ENCODE peak calls at places on chromosomes 13 and 19, in seven cellular contexts. Z, I, P, V, G, M and Y are unnamed samples.

GRCh38 chr13:44231786-44232516 is 141.7 kb upstream of the SERP2 start:
- DNase-seq in M (no peak), Z (peak; percentile 57), V (peak; percentile 84), I (no peak), P (peak; percentile 95), G (no peak), Y (no peak)

GRCh38 chr19:18156841-18157464 is 4.0 kb downstream of the PIK3R2 start:
- DNase-seq in P (peak; percentile 82), G (peak; percentile 99), Z (peak; percentile 88), V (peak; percentile 59), M (peak; percentile 62), I (no peak), Y (no peak)

GRCh38 chr13:42970824-42971669 is 21.0 kb downstream of the EPSTI1 start:
- DNase-seq in I (no peak), V (no peak), M (peak; percentile 53), G (peak; percentile 45), Z (no peak), P (peak; percentile 37), Y (no peak)

GRCh38 chr13:102693781-102694180 is 1.1 kb downstream of the METTL21C start:
- DNase-seq in V (no peak), Z (no peak), P (peak; percentile 37), G (no peak), I (no peak), M (no peak), Y (no peak)

GRCh38 chr19:1172353-1173159 is 1.5 kb downstream of the SBNO2 start:
- DNase-seq in V (no peak), G (no peak), M (no peak), Z (peak; percentile 81), I (no peak), P (peak; percentile 63), Y (no peak)

GRCh38 chr13:92313382-92313781 is 913.2 kb upstream of the GPC6 start:
- DNase-seq in V (no peak), I (no peak), Z (no peak), M (no peak), G (no peak), P (no peak), Y (no peak)

GRCh38 chr13:30808600-30808999 is 73.3 kb downstream of the ALOX5AP start:
- DNase-seq in Z (no peak), P (no peak), G (no peak), M (no peak), I (no peak), V (no peak), Y (no peak)

GRCh38 chr13:30910676-30911075 is 4.6 kb downstream of the MEDAG start:
- DNase-seq in Z (no peak), P (no peak), I (no peak), V (no peak), G (no peak), M (no peak), Y (no peak)

GRCh38 chr13:64639206-64639605 is 2590.9 kb downstream of the PCDH9 start:
- DNase-seq in I (no peak), Z (no peak), V (no peak), G (no peak), M (no peak), P (no peak), Y (no peak)

GRCh38 chr13:45604892-45605291 is 10.6 kb downstream of the ERICH6B start:
- DNase-seq in P (no peak), G (no peak), M (no peak), Z (no peak), V (no peak), I (no peak), Y (no peak)

GRCh38 chr13:47250141-47250540 is 353.3 kb upstream of the HTR2A start:
- DNase-seq in V (no peak), Z (peak; percentile 61), G (no peak), M (no peak), I (no peak), P (peak; percentile 91), Y (no peak)

GRCh38 chr19:48630289-48631036 is 6.7 kb downstream of the DBP start:
- DNase-seq in G (peak; percentile 85), M (no peak), V (no peak), I (no peak), Z (peak; percentile 91), P (peak; percentile 58), Y (no peak)